ENCODE peak calls at places on chromosomes 4 and X, in ten cellular contexts. One of them, this sample, is unnamed.

GRCh38 chrX:137441711-137442110 is 124.2 kb upstream of the ZIC3 start:
- DNase-seq in neural progenitor cell: no peak
- DNase-seq in mesendoderm: no peak
- DNase-seq in Peyer's patch: no peak
- DNase-seq in transverse colon: no peak
- DNase-seq in lung: no peak
- DNase-seq in ascending aorta: no peak
- DNase-seq in mammary epithelial cell: no peak
- DNase-seq in heart right ventricle: no peak
- DNase-seq in aorta: no peak
- DNase-seq in this sample: no peak

GRCh38 chr4:59608466-59608865 is 1591.7 kb upstream of the ADGRL3 start:
- DNase-seq in mesendoderm: no peak
- DNase-seq in lung: no peak
- DNase-seq in transverse colon: no peak
- DNase-seq in mammary epithelial cell: peak; percentile 1
- DNase-seq in aorta: no peak
- DNase-seq in neural progenitor cell: no peak
- DNase-seq in heart right ventricle: no peak
- DNase-seq in Peyer's patch: no peak
- DNase-seq in ascending aorta: no peak
- DNase-seq in this sample: no peak

GRCh38 chr4:93827272-93827947 is 1.1 kb upstream of the ATOH1 start:
- DNase-seq in lung: no peak
- DNase-seq in mesendoderm: peak; percentile 44
- DNase-seq in ascending aorta: no peak
- DNase-seq in transverse colon: peak; percentile 51
- DNase-seq in heart right ventricle: no peak
- DNase-seq in neural progenitor cell: peak; percentile 81
- DNase-seq in Peyer's patch: no peak
- DNase-seq in mammary epithelial cell: no peak
- DNase-seq in aorta: no peak
- DNase-seq in this sample: no peak

GRCh38 chr4:95167809-95168208 is 381.0 kb downstream of the UNC5C start:
- DNase-seq in transverse colon: no peak
- DNase-seq in mesendoderm: peak; percentile 49
- DNase-seq in mammary epithelial cell: no peak
- DNase-seq in aorta: no peak
- DNase-seq in ascending aorta: no peak
- DNase-seq in neural progenitor cell: peak; percentile 12
- DNase-seq in Peyer's patch: no peak
- DNase-seq in heart right ventricle: no peak
- DNase-seq in lung: no peak
- DNase-seq in this sample: no peak

GRCh38 chr4:163693776-163694175 is 199.3 kb downstream of the TMA16 start:
- DNase-seq in Peyer's patch: no peak
- DNase-seq in heart right ventricle: no peak
- DNase-seq in lung: no peak
- DNase-seq in aorta: no peak
- DNase-seq in neural progenitor cell: no peak
- DNase-seq in transverse colon: no peak
- DNase-seq in mesendoderm: no peak
- DNase-seq in mammary epithelial cell: peak; percentile 51
- DNase-seq in ascending aorta: no peak
- DNase-seq in this sample: no peak

GRCh38 chr4:165343353-165344191 is 16.1 kb downstream of the MSMO1 start:
- DNase-seq in heart right ventricle: no peak
- DNase-seq in aorta: no peak
- DNase-seq in lung: no peak
- DNase-seq in neural progenitor cell: peak; percentile 24
- DNase-seq in Peyer's patch: no peak
- DNase-seq in ascending aorta: no peak
- DNase-seq in mesendoderm: peak; percentile 37
- DNase-seq in mammary epithelial cell: no peak
- DNase-seq in transverse colon: no peak
- DNase-seq in this sample: no peak

GRCh38 chrX:7330971-7331746 is 183.2 kb upstream of the PUDP start:
- DNase-seq in transverse colon: no peak
- DNase-seq in heart right ventricle: no peak
- DNase-seq in ascending aorta: no peak
- DNase-seq in aorta: peak; percentile 64
- DNase-seq in mammary epithelial cell: no peak
- DNase-seq in neural progenitor cell: no peak
- DNase-seq in Peyer's patch: no peak
- DNase-seq in lung: no peak
- DNase-seq in mesendoderm: no peak
- DNase-seq in this sample: no peak

GRCh38 chrX:56763556-56764152 is 34.6 kb downstream of the NBDY start:
- DNase-seq in heart right ventricle: no peak
- DNase-seq in aorta: peak; percentile 86
- DNase-seq in lung: peak; percentile 84
- DNase-seq in transverse colon: peak; percentile 88
- DNase-seq in Peyer's patch: peak; percentile 77
- DNase-seq in neural progenitor cell: peak; percentile 67
- DNase-seq in ascending aorta: no peak
- DNase-seq in mesendoderm: no peak
- DNase-seq in mammary epithelial cell: peak; percentile 71
- DNase-seq in this sample: peak; percentile 87

GRCh38 chrX:103556941-103557340 is 28.4 kb upstream of the TCEAL4 start:
- DNase-seq in Peyer's patch: no peak
- DNase-seq in neural progenitor cell: no peak
- DNase-seq in aorta: no peak
- DNase-seq in lung: no peak
- DNase-seq in heart right ventricle: no peak
- DNase-seq in ascending aorta: no peak
- DNase-seq in transverse colon: no peak
- DNase-seq in mammary epithelial cell: peak; percentile 53
- DNase-seq in mesendoderm: peak; percentile 48
- DNase-seq in this sample: no peak

GRCh38 chr4:84912741-84913140 is 53.7 kb downstream of the WDFY3 start:
- DNase-seq in ascending aorta: no peak
- DNase-seq in transverse colon: no peak
- DNase-seq in Peyer's patch: no peak
- DNase-seq in mesendoderm: no peak
- DNase-seq in heart right ventricle: no peak
- DNase-seq in aorta: no peak
- DNase-seq in lung: no peak
- DNase-seq in mammary epithelial cell: no peak
- DNase-seq in neural progenitor cell: no peak
- DNase-seq in this sample: no peak

GRCh38 chr4:126532527-126532926 is 1100.2 kb upstream of the INTU start:
- DNase-seq in lung: no peak
- DNase-seq in neural progenitor cell: peak; percentile 18
- DNase-seq in mesendoderm: no peak
- DNase-seq in transverse colon: no peak
- DNase-seq in aorta: no peak
- DNase-seq in mammary epithelial cell: no peak
- DNase-seq in Peyer's patch: no peak
- DNase-seq in heart right ventricle: no peak
- DNase-seq in ascending aorta: no peak
- DNase-seq in this sample: no peak

GRCh38 chr4:176409627-176410026 is 89.9 kb downstream of the SPCS3 start:
- DNase-seq in mesendoderm: no peak
- DNase-seq in heart right ventricle: no peak
- DNase-seq in mammary epithelial cell: no peak
- DNase-seq in Peyer's patch: no peak
- DNase-seq in aorta: no peak
- DNase-seq in transverse colon: no peak
- DNase-seq in lung: no peak
- DNase-seq in neural progenitor cell: no peak
- DNase-seq in ascending aorta: no peak
- DNase-seq in this sample: no peak

GRCh38 chrX:43956034-43956433 is 17.2 kb downstream of the NDP start:
- DNase-seq in aorta: no peak
- DNase-seq in ascending aorta: no peak
- DNase-seq in heart right ventricle: no peak
- DNase-seq in mesendoderm: no peak
- DNase-seq in mammary epithelial cell: no peak
- DNase-seq in Peyer's patch: no peak
- DNase-seq in neural progenitor cell: no peak
- DNase-seq in lung: no peak
- DNase-seq in transverse colon: no peak
- DNase-seq in this sample: no peak

DNA sequence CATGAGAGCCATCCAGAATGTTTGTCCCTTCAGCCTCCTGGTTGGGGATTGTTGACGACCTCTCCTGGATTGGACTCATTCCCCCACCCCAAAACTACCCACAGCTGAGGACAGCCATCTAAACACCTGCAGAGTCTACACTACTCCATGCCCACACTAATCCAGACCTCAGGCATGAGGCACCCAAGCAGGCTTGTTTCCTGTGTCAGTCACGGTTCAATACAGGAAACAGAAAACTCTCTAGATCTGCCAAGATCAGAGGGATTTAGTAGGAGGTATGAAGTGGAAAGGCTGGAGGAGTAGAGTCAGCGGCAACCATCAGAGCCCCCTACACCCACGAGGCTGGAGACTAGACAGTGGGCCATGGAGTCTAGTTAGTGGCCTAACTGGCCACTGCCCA is 37.7 kb downstream of the HAND2 start:
- DNase-seq in ascending aorta: no peak
- DNase-seq in heart right ventricle: no peak
- DNase-seq in Peyer's patch: no peak
- DNase-seq in lung: no peak
- DNase-seq in transverse colon: no peak
- DNase-seq in mesendoderm: no peak
- DNase-seq in mammary epithelial cell: no peak
- DNase-seq in aorta: no peak
- DNase-seq in neural progenitor cell: no peak
- DNase-seq in this sample: no peak
- H3K4me1 ChIP-seq in ascending aorta: no peaks in the 10 kb centered on the region
- H3K4me1 ChIP-seq in heart right ventricle: no peaks in the 10 kb centered on the region
- H3K4me1 ChIP-seq in Peyer's patch: no peaks in the 10 kb centered on the region
- H3K4me1 ChIP-seq in lung: no peaks in the 10 kb centered on the region
- H3K4me1 ChIP-seq in transverse colon: no peaks in the 10 kb centered on the region
- H3K4me1 ChIP-seq in mesendoderm: peaks cover 3% of the 10 kb centered on the region
- H3K4me1 ChIP-seq in mammary epithelial cell: no peaks in the 10 kb centered on the region
- H3K4me1 ChIP-seq in aorta: peaks cover 6% of the 10 kb centered on the region
- H3K4me1 ChIP-seq in neural progenitor cell: peaks cover 5% of the 10 kb centered on the region
- H3K4me1 ChIP-seq in this sample: no peaks in the 10 kb centered on the region

GRCh38 chr4:6290769-6291547 is 21.3 kb downstream of the WFS1 start:
- DNase-seq in aorta: no peak
- DNase-seq in mammary epithelial cell: no peak
- DNase-seq in mesendoderm: peak; percentile 32
- DNase-seq in Peyer's patch: no peak
- DNase-seq in lung: no peak
- DNase-seq in heart right ventricle: no peak
- DNase-seq in ascending aorta: no peak
- DNase-seq in neural progenitor cell: no peak
- DNase-seq in transverse colon: no peak
- DNase-seq in this sample: no peak
- H3K36me3 ChIP-seq in aorta: no peaks in the 10 kb centered on the region
- H3K36me3 ChIP-seq in mammary epithelial cell: no peaks in the 10 kb centered on the region
- H3K36me3 ChIP-seq in mesendoderm: peaks cover 4% of the 10 kb centered on the region
- H3K36me3 ChIP-seq in Peyer's patch: no peaks in the 10 kb centered on the region
- H3K36me3 ChIP-seq in lung: no peaks in the 10 kb centered on the region
- H3K36me3 ChIP-seq in heart right ventricle: peaks cover 39% of the 10 kb centered on the region
- H3K36me3 ChIP-seq in ascending aorta: peaks cover 77% of the 10 kb centered on the region
- H3K36me3 ChIP-seq in neural progenitor cell: no peaks in the 10 kb centered on the region
- H3K36me3 ChIP-seq in transverse colon: no peaks in the 10 kb centered on the region
- H3K36me3 ChIP-seq in this sample: peaks cover 12% of the 10 kb centered on the region

GRCh38 chrX:69387559-69388487 is 116.3 kb upstream of the NALF2 start:
- DNase-seq in neural progenitor cell: peak; percentile 92
- DNase-seq in heart right ventricle: peak; percentile 33
- DNase-seq in lung: peak; percentile 32
- DNase-seq in aorta: no peak
- DNase-seq in Peyer's patch: peak; percentile 16
- DNase-seq in transverse colon: peak; percentile 19
- DNase-seq in mammary epithelial cell: peak; percentile 8
- DNase-seq in ascending aorta: no peak
- DNase-seq in mesendoderm: peak; percentile 93
- DNase-seq in this sample: no peak
- H3K4me1 ChIP-seq in neural progenitor cell: peaks cover 6% of the 10 kb centered on the region
- H3K4me1 ChIP-seq in heart right ventricle: no peaks in the 10 kb centered on the region
- H3K4me1 ChIP-seq in lung: no peaks in the 10 kb centered on the region
- H3K4me1 ChIP-seq in aorta: no peaks in the 10 kb centered on the region
- H3K4me1 ChIP-seq in Peyer's patch: no peaks in the 10 kb centered on the region
- H3K4me1 ChIP-seq in transverse colon: no peaks in the 10 kb centered on the region
- H3K4me1 ChIP-seq in mammary epithelial cell: peaks cover 9% of the 10 kb centered on the region
- H3K4me1 ChIP-seq in ascending aorta: no peaks in the 10 kb centered on the region
- H3K4me1 ChIP-seq in mesendoderm: no peaks in the 10 kb centered on the region
- H3K4me1 ChIP-seq in this sample: no peaks in the 10 kb centered on the region

GRCh38 chrX:41144873-41145272 is 59.6 kb downstream of the USP9X start:
- DNase-seq in ascending aorta: no peak
- DNase-seq in neural progenitor cell: no peak
- DNase-seq in aorta: no peak
- DNase-seq in heart right ventricle: no peak
- DNase-seq in Peyer's patch: no peak
- DNase-seq in mesendoderm: no peak
- DNase-seq in transverse colon: no peak
- DNase-seq in mammary epithelial cell: no peak
- DNase-seq in lung: no peak
- DNase-seq in this sample: no peak

GRCh38 chrX:41145920-41146608 is 60.8 kb downstream of the USP9X start:
- DNase-seq in mammary epithelial cell: peak; percentile 86
- DNase-seq in heart right ventricle: no peak
- DNase-seq in transverse colon: no peak
- DNase-seq in mesendoderm: no peak
- DNase-seq in neural progenitor cell: no peak
- DNase-seq in Peyer's patch: no peak
- DNase-seq in lung: no peak
- DNase-seq in aorta: no peak
- DNase-seq in ascending aorta: no peak
- DNase-seq in this sample: no peak

GRCh38 chrX:41152221-41152620 is 67.0 kb downstream of the USP9X start:
- DNase-seq in mammary epithelial cell: no peak
- DNase-seq in heart right ventricle: no peak
- DNase-seq in neural progenitor cell: no peak
- DNase-seq in ascending aorta: no peak
- DNase-seq in mesendoderm: no peak
- DNase-seq in transverse colon: no peak
- DNase-seq in Peyer's patch: no peak
- DNase-seq in lung: no peak
- DNase-seq in aorta: no peak
- DNase-seq in this sample: no peak

GRCh38 chrX:41150043-41150442 is 64.8 kb downstream of the USP9X start:
- DNase-seq in lung: no peak
- DNase-seq in mammary epithelial cell: no peak
- DNase-seq in heart right ventricle: no peak
- DNase-seq in transverse colon: no peak
- DNase-seq in aorta: no peak
- DNase-seq in Peyer's patch: no peak
- DNase-seq in mesendoderm: no peak
- DNase-seq in neural progenitor cell: no peak
- DNase-seq in ascending aorta: no peak
- DNase-seq in this sample: no peak

GRCh38 chrX:41148553-41148952 is 63.3 kb downstream of the USP9X start:
- DNase-seq in heart right ventricle: no peak
- DNase-seq in aorta: no peak
- DNase-seq in lung: no peak
- DNase-seq in neural progenitor cell: no peak
- DNase-seq in Peyer's patch: no peak
- DNase-seq in transverse colon: no peak
- DNase-seq in mammary epithelial cell: peak; percentile 44
- DNase-seq in ascending aorta: no peak
- DNase-seq in mesendoderm: no peak
- DNase-seq in this sample: no peak
- H3K36me3 ChIP-seq in heart right ventricle: peaks cover 13% of the 10 kb centered on the region
- H3K36me3 ChIP-seq in aorta: no peaks in the 10 kb centered on the region
- H3K36me3 ChIP-seq in lung: peaks cover 2% of the 10 kb centered on the region
- H3K36me3 ChIP-seq in neural progenitor cell: peaks cover 18% of the 10 kb centered on the region
- H3K36me3 ChIP-seq in Peyer's patch: no peaks in the 10 kb centered on the region
- H3K36me3 ChIP-seq in transverse colon: no peaks in the 10 kb centered on the region
- H3K36me3 ChIP-seq in mammary epithelial cell: peaks cover 10% of the 10 kb centered on the region
- H3K36me3 ChIP-seq in ascending aorta: peaks cover 43% of the 10 kb centered on the region
- H3K36me3 ChIP-seq in mesendoderm: peaks cover 1% of the 10 kb centered on the region
- H3K36me3 ChIP-seq in this sample: peaks cover 8% of the 10 kb centered on the region

This sample was measured in kidney.